ENCODE peak calls at places on chromosomes 7 and 10, in four cellular contexts. One of them, this sample, is unnamed.

GRCh38 chr10:67629461-67629971 is 66.5 kb downstream of the CTNNA3 start:
- DNase-seq in PC-9: no peak
- DNase-seq in neural progenitor cell: peak
- DNase-seq in GM23338: peak
- DNase-seq in this sample: peak

GRCh38 chr7:134435161-134435920 is 23.6 kb downstream of the AKR1B1 start:
- DNase-seq in neural progenitor cell: no peak
- DNase-seq in PC-9: peak
- DNase-seq in GM23338: no peak
- DNase-seq in this sample: peak

GRCh38 chr7:96093435-96093834 is 228.5 kb downstream of the SLC25A13 start:
- DNase-seq in PC-9: no peak
- DNase-seq in GM23338: no peak
- DNase-seq in neural progenitor cell: no peak
- DNase-seq in this sample: peak

GRCh38 chr10:106836923-106837322 is 327.6 kb downstream of the SORCS1 start:
- DNase-seq in GM23338: no peak
- DNase-seq in PC-9: no peak
- DNase-seq in neural progenitor cell: no peak
- DNase-seq in this sample: no peak

GRCh38 chr10:17795088-17795487 is 14.1 kb upstream of the MRC1 start:
- DNase-seq in neural progenitor cell: no peak
- DNase-seq in PC-9: no peak
- DNase-seq in GM23338: no peak
- DNase-seq in this sample: no peak

GRCh38 chr10:86785968-86786367 is 29.5 kb downstream of the BMPR1A start:
- DNase-seq in GM23338: no peak
- DNase-seq in neural progenitor cell: no peak
- DNase-seq in PC-9: no peak
- DNase-seq in this sample: no peak

GRCh38 chr10:11951695-11952094 is 90.9 kb downstream of the UPF2 start:
- DNase-seq in PC-9: no peak
- DNase-seq in neural progenitor cell: no peak
- DNase-seq in GM23338: no peak
- DNase-seq in this sample: no peak

GRCh38 chr10:1665681-1666080 is 71.6 kb downstream of the ADARB2 start:
- DNase-seq in PC-9: no peak
- DNase-seq in neural progenitor cell: no peak
- DNase-seq in GM23338: no peak
- DNase-seq in this sample: no peak

GRCh38 chr10:101563497-101564040 is 24.5 kb downstream of the POLL start:
- DNase-seq in neural progenitor cell: no peak
- DNase-seq in GM23338: no peak
- DNase-seq in PC-9: no peak
- DNase-seq in this sample: no peak

GRCh38 chr10:95026461-95026860 is 42.8 kb downstream of the CYP2C8 start:
- DNase-seq in neural progenitor cell: no peak
- DNase-seq in GM23338: no peak
- DNase-seq in PC-9: no peak
- DNase-seq in this sample: no peak

DNA sequence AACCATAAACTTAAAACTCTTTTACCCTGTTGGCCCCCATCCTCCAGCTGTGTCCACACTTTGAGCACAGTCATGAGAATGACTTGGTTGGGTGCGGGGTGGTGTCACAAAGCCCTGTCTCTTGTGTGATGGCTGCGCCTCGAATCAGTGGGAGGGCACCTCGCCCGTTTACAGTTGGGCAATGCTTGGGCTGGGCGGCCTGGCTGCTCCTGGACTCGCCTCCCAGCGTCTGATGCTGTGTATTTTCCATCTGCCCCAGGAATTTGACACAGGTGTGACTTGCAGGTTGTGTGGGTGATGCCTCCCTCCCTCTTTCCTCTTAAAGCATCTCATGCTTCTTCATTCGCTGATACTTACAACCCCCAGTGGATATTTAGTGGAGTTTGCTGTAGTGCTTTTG is 33.7 kb downstream of the CHST12 start:
- DNase-seq in PC-9: peak
- DNase-seq in neural progenitor cell: no peak
- DNase-seq in GM23338: no peak
- DNase-seq in this sample: no peak
- H2AFZ ChIP-seq in PC-9: no peak
- H2AFZ ChIP-seq in neural progenitor cell: no peak
- H2AFZ ChIP-seq in GM23338: no peak
- H2AFZ ChIP-seq in this sample: no peak

GRCh38 chr7:47978790-47979144 is 648 bp downstream of the HUS1 start:
- DNase-seq in neural progenitor cell: no peak
- DNase-seq in PC-9: no peak
- DNase-seq in GM23338: no peak
- DNase-seq in this sample: no peak

GRCh38 chr7:47979145-47979831 is at the start of gene HUS1:
- DNase-seq in neural progenitor cell: peak
- DNase-seq in GM23338: peak
- DNase-seq in PC-9: peak
- DNase-seq in this sample: peak

GRCh38 chr7:47982610-47983009 is 3.2 kb upstream of the HUS1 start:
- DNase-seq in GM23338: no peak
- DNase-seq in PC-9: no peak
- DNase-seq in neural progenitor cell: no peak
- DNase-seq in this sample: peak

DNA sequence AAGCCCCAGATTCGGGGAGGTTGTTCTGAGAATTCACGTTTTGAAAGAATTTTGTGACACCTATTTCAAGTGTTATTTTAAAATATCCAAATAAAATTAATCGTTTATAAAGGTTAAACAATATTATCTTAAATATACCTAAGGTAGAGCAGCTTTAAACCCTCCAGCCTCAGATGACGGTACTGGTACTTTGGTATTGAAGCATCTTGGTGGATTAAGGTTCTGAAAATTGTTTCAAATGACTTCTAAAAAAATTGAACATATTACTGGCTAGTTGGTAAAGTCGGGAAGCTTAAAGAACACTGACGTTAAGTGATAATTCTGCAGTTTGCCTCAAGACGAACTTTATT is 392 bp upstream of the HUS1 start:
- DNase-seq in PC-9: no peak
- DNase-seq in GM23338: no peak
- DNase-seq in neural progenitor cell: no peak
- DNase-seq in this sample: peak
- H3K27ac ChIP-seq in PC-9: peak
- H3K27ac ChIP-seq in GM23338: no peak
- H3K27ac ChIP-seq in neural progenitor cell: no peak
- H3K27ac ChIP-seq in this sample: no peak

GRCh38 chr7:44062180-44062902 is 3.0 kb downstream of the PGAM2 start:
- DNase-seq in GM23338: no peak
- DNase-seq in PC-9: no peak
- DNase-seq in neural progenitor cell: no peak
- DNase-seq in this sample: no peak
- TF ChIP-seq EZH2 in GM23338: no peak
- TF ChIP-seq EZH2 in PC-9: no peak
- TF ChIP-seq EZH2 in neural progenitor cell: no peak
- TF ChIP-seq EZH2 in this sample: no peak

DNA sequence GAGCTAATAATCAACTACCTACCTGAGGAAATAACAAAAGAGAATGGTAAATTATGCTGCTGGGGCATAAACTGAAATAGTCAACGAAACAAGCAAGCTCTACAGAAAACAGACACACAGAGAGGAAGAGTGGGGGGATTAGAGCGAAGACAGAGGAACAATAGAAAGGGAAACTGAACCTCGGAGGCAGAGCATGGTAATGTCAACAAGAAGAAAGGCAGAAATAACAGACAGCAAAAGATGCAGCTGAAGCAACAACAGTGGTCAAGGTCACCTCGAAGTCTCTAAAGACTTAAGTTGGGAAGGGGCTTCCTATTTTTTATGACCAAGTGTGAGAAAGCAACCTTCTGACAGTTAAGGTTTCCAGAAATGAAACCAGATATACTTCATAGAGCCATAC is 177.0 kb downstream of the ZNF438 start:
- DNase-seq in PC-9: no peak
- DNase-seq in GM23338: no peak
- DNase-seq in neural progenitor cell: no peak
- DNase-seq in this sample: no peak
- H2AFZ ChIP-seq in PC-9: no peak
- H2AFZ ChIP-seq in GM23338: no peak
- H2AFZ ChIP-seq in neural progenitor cell: no peak
- H2AFZ ChIP-seq in this sample: no peak

GRCh38 chr7:130352335-130353074 is 7.9 kb downstream of the CPA5 start:
- DNase-seq in GM23338: no peak
- DNase-seq in neural progenitor cell: peak
- DNase-seq in PC-9: peak
- DNase-seq in this sample: peak
- H3K27ac ChIP-seq in GM23338: no peak
- H3K27ac ChIP-seq in neural progenitor cell: no peak
- H3K27ac ChIP-seq in PC-9: no peak
- H3K27ac ChIP-seq in this sample: no peak

GRCh38 chr10:43785252-43785651 is 136.6 kb upstream of the ZNF32 start:
- DNase-seq in neural progenitor cell: no peak
- DNase-seq in GM23338: peak
- DNase-seq in PC-9: no peak
- DNase-seq in this sample: no peak

GRCh38 chr10:43795639-43796038 is 147.0 kb upstream of the ZNF32 start:
- DNase-seq in neural progenitor cell: no peak
- DNase-seq in GM23338: no peak
- DNase-seq in PC-9: no peak
- DNase-seq in this sample: no peak

GRCh38 chr10:43795093-43795492 is 146.4 kb upstream of the ZNF32 start:
- DNase-seq in neural progenitor cell: no peak
- DNase-seq in PC-9: no peak
- DNase-seq in GM23338: no peak
- DNase-seq in this sample: no peak

GRCh38 chr10:43793714-43794113 is 145.0 kb upstream of the ZNF32 start:
- DNase-seq in PC-9: no peak
- DNase-seq in GM23338: no peak
- DNase-seq in neural progenitor cell: no peak
- DNase-seq in this sample: no peak

GRCh38 chr10:43790147-43790546 is 141.5 kb upstream of the ZNF32 start:
- DNase-seq in GM23338: no peak
- DNase-seq in neural progenitor cell: no peak
- DNase-seq in PC-9: no peak
- DNase-seq in this sample: no peak
- TF ChIP-seq EZH2 in GM23338: no peak
- TF ChIP-seq EZH2 in neural progenitor cell: no peak
- TF ChIP-seq EZH2 in PC-9: no peak
- TF ChIP-seq EZH2 in this sample: no peak